ENCODE peak calls at places on chromosomes 5 and 9, in seven cellular contexts. I, X, S, B, W, U and T are unnamed samples.

GRCh38 chr5:10354048-10354872 is 765 bp downstream of the MARCHF6 start:
- DNase-seq in I (no peak), X (no peak), S (no peak), B (peak), W (no peak), U (peak), T (no peak)

GRCh38 chr5:180790020-180790419 is 12.6 kb downstream of the MGAT1 start:
- DNase-seq in I (no peak), X (no peak), S (no peak), B (no peak), W (no peak), U (no peak), T (no peak)

GRCh38 chr5:118301696-118302095 is 686.7 kb downstream of the DTWD2 start:
- DNase-seq in I (no peak), X (no peak), S (no peak), B (no peak), W (no peak), U (no peak), T (no peak)

GRCh38 chr9:20391208-20391607 is 231.1 kb downstream of the MLLT3 start:
- DNase-seq in I (no peak), X (no peak), S (no peak), B (no peak), W (no peak), U (no peak), T (no peak)

GRCh38 chr5:175115831-175116230 is 328.2 kb downstream of the DRD1 start:
- DNase-seq in I (no peak), X (no peak), S (no peak), B (no peak), W (no peak), U (no peak), T (no peak)

GRCh38 chr5:31186672-31187267 is 6.7 kb upstream of the CDH6 start:
- DNase-seq in I (no peak), X (peak), S (no peak), B (no peak), W (peak), U (no peak), T (no peak)

GRCh38 chr9:130208600-130209347 is 36.6 kb downstream of the NCS1 start:
- DNase-seq in I (no peak), X (no peak), S (no peak), B (no peak), W (no peak), U (peak), T (no peak)

GRCh38 chr5:16057277-16057676 is 122.3 kb downstream of the MARCHF11 start:
- DNase-seq in I (no peak), X (no peak), S (no peak), B (no peak), W (no peak), U (no peak), T (no peak)

GRCh38 chr5:23412011-23412410 is 95.4 kb upstream of the PRDM9 start:
- DNase-seq in I (no peak), X (no peak), S (no peak), B (no peak), W (no peak), U (no peak), T (no peak)

GRCh38 chr9:14744768-14745167 is 22.2 kb upstream of the CER1 start:
- DNase-seq in I (no peak), X (no peak), S (no peak), B (no peak), W (no peak), U (no peak), T (no peak)

GRCh38 chr9:33677961-33678360 is 117.4 kb upstream of the PRSS3 start:
- DNase-seq in I (no peak), X (no peak), S (no peak), B (no peak), W (no peak), U (no peak), T (no peak)

GRCh38 chr9:96688745-96689464 is 33.8 kb upstream of the PRXL2C start:
- DNase-seq in I (no peak), X (no peak), S (no peak), B (no peak), W (no peak), U (no peak), T (no peak)

GRCh38 chr9:17613723-17614122 is 34.9 kb downstream of the SH3GL2 start:
- DNase-seq in I (no peak), X (no peak), S (no peak), B (no peak), W (no peak), U (no peak), T (no peak)

GRCh38 chr5:168114444-168115017 is 176.9 kb upstream of the WWC1 start:
- DNase-seq in I (peak), X (no peak), S (no peak), B (no peak), W (no peak), U (peak), T (no peak)

GRCh38 chr5:177535125-177535524 is 18.4 kb upstream of the DDX41 start:
- DNase-seq in I (no peak), X (no peak), S (no peak), B (no peak), W (no peak), U (no peak), T (no peak)

GRCh38 chr5:141654298-141654697 is 3.1 kb upstream of the FCHSD1 start:
- DNase-seq in I (peak), X (no peak), S (no peak), B (no peak), W (no peak), U (no peak), T (no peak)

GRCh38 chr9:39108145-39108544 is 179.8 kb downstream of the CNTNAP3 start:
- DNase-seq in I (no peak), X (no peak), S (no peak), B (no peak), W (no peak), U (no peak), T (no peak)

GRCh38 chr9:131656356-131657030 is 83.4 kb downstream of the RAPGEF1 start:
- DNase-seq in I (no peak), X (no peak), S (no peak), B (no peak), W (peak), U (peak), T (peak)

GRCh38 chr9:135007601-135008000 is 79.9 kb upstream of the OLFM1 start:
- DNase-seq in I (no peak), X (no peak), S (no peak), B (no peak), W (no peak), U (no peak), T (no peak)

GRCh38 chr9:14151451-14151850 is 162.5 kb downstream of the NFIB start:
- DNase-seq in I (no peak), X (no peak), S (no peak), B (no peak), W (no peak), U (no peak), T (no peak)

GRCh38 chr5:121024416-121025311 is 560.6 kb downstream of the PRR16 start:
- DNase-seq in I (no peak), X (no peak), S (no peak), B (no peak), W (no peak), U (no peak), T (no peak)

GRCh38 chr5:154757647-154758406 is 2.6 kb downstream of the LARP1 start:
- DNase-seq in I (no peak), X (no peak), S (no peak), B (no peak), W (no peak), U (no peak), T (no peak)

GRCh38 chr5:150789943-150790611 is 11.5 kb downstream of the SMIM3 start:
- DNase-seq in I (peak), X (no peak), S (no peak), B (peak), W (peak), U (peak), T (peak)

GRCh38 chr9:87063883-87064282 is 116.6 kb upstream of the GAS1 start:
- DNase-seq in I (no peak), X (no peak), S (no peak), B (peak), W (no peak), U (peak), T (no peak)

GRCh38 chr5:60844429-60844890 is 391 bp upstream of the ELOVL7 start:
- DNase-seq in I (peak), X (no peak), S (no peak), B (no peak), W (no peak), U (no peak), T (no peak)

GRCh38 chr5:73448451-73449136 is at the start of gene FOXD1:
- DNase-seq in I (peak), X (peak), S (no peak), B (peak), W (peak), U (peak), T (peak)

GRCh38 chr5:54761213-54761701 is 224.1 kb downstream of the ESM1 start:
- DNase-seq in I (no peak), X (no peak), S (no peak), B (no peak), W (no peak), U (no peak), T (peak)

GRCh38 chr9:94464790-94465189 is 90.1 kb upstream of the PCAT7 start:
- DNase-seq in I (no peak), X (no peak), S (no peak), B (no peak), W (no peak), U (no peak), T (no peak)

GRCh38 chr5:27315541-27316282 is 277.3 kb upstream of the CDH9 start:
- DNase-seq in I (peak), X (no peak), S (no peak), B (no peak), W (no peak), U (no peak), T (no peak)

GRCh38 chr5:172775326-172776234 is 4.6 kb upstream of the DUSP1 start:
- DNase-seq in I (no peak), X (no peak), S (no peak), B (no peak), W (no peak), U (peak), T (peak)

GRCh38 chr5:18553269-18553668 is 919.0 kb downstream of the TAF11L14 start:
- DNase-seq in I (peak), X (no peak), S (no peak), B (no peak), W (no peak), U (no peak), T (no peak)

GRCh38 chr5:94690778-94691177 is 72.3 kb downstream of the SLF1 start:
- DNase-seq in I (no peak), X (peak), S (no peak), B (no peak), W (no peak), U (no peak), T (no peak)

GRCh38 chr5:78792342-78793055 is 143.9 kb upstream of the LHFPL2 start:
- DNase-seq in I (no peak), X (no peak), S (no peak), B (no peak), W (no peak), U (no peak), T (no peak)

GRCh38 chr5:130213607-130214006 is 309.3 kb downstream of the CHSY3 start:
- DNase-seq in I (no peak), X (no peak), S (no peak), B (no peak), W (no peak), U (no peak), T (no peak)